ENCODE peak calls at places on chromosomes 16 and 17, in nine cellular contexts. I, S, O, U, F, V, R, K and C are unnamed samples.

GRCh38 chr17:9987779-9988585 is 82.9 kb upstream of the RCVRN start:
- DNase-seq in F (no peak), K (no peak), U (peak), I (no peak), S (peak), O (no peak), V (peak), R (no peak), C (no peak)

GRCh38 chr16:56667581-56668571 is at the start of gene MT1G:
- DNase-seq in O (no peak), F (peak), K (no peak), R (peak), I (peak), S (peak), U (peak), V (peak), C (peak)

GRCh38 chr16:23974223-23974622 is 138.4 kb downstream of the PRKCB start:
- DNase-seq in U (no peak), I (no peak), V (peak), O (no peak), F (no peak), R (no peak), K (no peak), S (no peak), C (no peak)

GRCh38 chr17:57723427-57724037 is 21.6 kb downstream of the CCDC182 start:
- DNase-seq in O (no peak), F (no peak), R (no peak), U (no peak), I (no peak), V (no peak), S (no peak), K (no peak), C (peak)

GRCh38 chr17:45973943-45974859 is 24.8 kb upstream of the STH start:
- DNase-seq in K (no peak), F (no peak), V (no peak), S (no peak), R (no peak), I (no peak), O (no peak), U (no peak), C (no peak)

GRCh38 chr16:11603331-11603750 is 16.6 kb upstream of the LITAF start:
- DNase-seq in S (no peak), I (no peak), F (no peak), O (no peak), K (no peak), V (no peak), U (no peak), R (no peak), C (no peak)

GRCh38 chr17:77466140-77466539 is 325.4 kb downstream of the SEC14L1 start:
- DNase-seq in S (no peak), K (no peak), V (peak), R (no peak), F (peak), I (no peak), O (no peak), U (no peak), C (peak)

GRCh38 chr17:65027305-65027704 is 29.2 kb downstream of the GNA13 start:
- DNase-seq in F (no peak), I (no peak), S (peak), O (no peak), U (no peak), V (no peak), K (peak), R (no peak), C (no peak)

GRCh38 chr16:56743840-56744239 is 13.9 kb downstream of the NUP93 start:
- DNase-seq in S (no peak), F (no peak), O (no peak), K (no peak), I (no peak), U (no peak), R (no peak), V (no peak), C (no peak)

GRCh38 chr16:72743011-72743761 is 304.7 kb downstream of the ZFHX3 start:
- DNase-seq in K (no peak), U (no peak), F (no peak), O (no peak), R (no peak), V (no peak), I (no peak), S (no peak), C (no peak)

GRCh38 chr16:14249291-14250032 is 178.3 kb downstream of the MRTFB start:
- DNase-seq in R (no peak), F (no peak), K (peak), U (peak), S (peak), V (peak), I (peak), O (peak), C (no peak)

GRCh38 chr16:15621456-15621855 is 21.5 kb downstream of the MARF1 start:
- DNase-seq in R (no peak), U (no peak), F (no peak), S (no peak), V (no peak), O (no peak), K (no peak), I (no peak), C (no peak)

GRCh38 chr16:86232496-86232895 is 277.8 kb upstream of the FOXF1 start:
- DNase-seq in R (peak), S (no peak), V (no peak), O (no peak), F (peak), U (no peak), K (no peak), I (no peak), C (peak)

GRCh38 chr16:61836804-61837398 is 199.3 kb downstream of the CDH8 start:
- DNase-seq in U (no peak), O (no peak), V (no peak), R (no peak), K (no peak), I (no peak), F (no peak), S (no peak), C (no peak)

GRCh38 chr16:25257504-25257955 is at the start of gene ZKSCAN2:
- DNase-seq in F (peak), R (peak), U (peak), S (peak), K (peak), V (peak), I (peak), O (peak), C (peak)

GRCh38 chr17:31269178-31269577 is 27.9 kb downstream of the OMG start:
- DNase-seq in F (no peak), R (no peak), I (no peak), O (no peak), U (no peak), K (no peak), S (peak), V (no peak), C (no peak)

GRCh38 chr16:4358831-4359561 is 7.9 kb upstream of the PAM16 start:
- DNase-seq in F (peak), V (peak), R (no peak), U (peak), K (no peak), O (no peak), S (peak), I (peak), C (peak)

GRCh38 chr17:79834575-79835469 is 4.4 kb downstream of the CBX4 start:
- DNase-seq in U (no peak), R (no peak), K (no peak), F (no peak), V (peak), O (no peak), I (no peak), S (no peak), C (no peak)

GRCh38 chr17:80512233-80512632 is 32.4 kb upstream of the RPTOR start:
- DNase-seq in O (no peak), I (no peak), R (no peak), V (no peak), K (no peak), S (no peak), F (no peak), U (no peak), C (peak)

GRCh38 chr17:44981221-44981968 is 13.3 kb upstream of the C1QL1 start:
- DNase-seq in S (peak), I (no peak), R (no peak), V (no peak), U (no peak), K (no peak), O (no peak), F (no peak), C (no peak)

GRCh38 chr16:57621521-57622268 is 6.7 kb upstream of the ADGRG1 start:
- DNase-seq in R (no peak), I (no peak), F (peak), K (no peak), S (no peak), V (no peak), O (no peak), U (no peak), C (no peak)

GRCh38 chr16:67245189-67245585 is 2.1 kb downstream of the FHOD1 start:
- DNase-seq in O (no peak), I (no peak), U (no peak), V (no peak), K (no peak), S (no peak), F (peak), R (no peak), C (no peak)

GRCh38 chr17:30551666-30552339 is 74.6 kb downstream of the GOSR1 start:
- DNase-seq in S (no peak), R (no peak), K (no peak), V (peak), F (no peak), O (no peak), U (no peak), I (peak), C (no peak)

GRCh38 chr17:58632324-58633314 is 59.2 kb downstream of the TEX14 start:
- DNase-seq in S (peak), K (no peak), I (no peak), F (no peak), R (no peak), V (no peak), U (no peak), O (no peak), C (no peak)

GRCh38 chr16:49471038-49471727 is 97.6 kb downstream of the C16orf78 start:
- DNase-seq in V (peak), F (peak), U (peak), I (peak), S (no peak), K (no peak), R (peak), O (peak), C (no peak)

GRCh38 chr17:31008374-31009035 is 37.7 kb downstream of the RNF135 start:
- DNase-seq in U (peak), S (no peak), R (peak), K (no peak), V (peak), F (peak), O (no peak), I (peak), C (peak)

GRCh38 chr16:70159355-70160348 is 13.9 kb upstream of the CLEC18C start:
- DNase-seq in U (no peak), O (peak), S (no peak), R (no peak), I (no peak), K (no peak), V (no peak), F (no peak), C (no peak)

GRCh38 chr16:9050102-9050830 is 41.2 kb upstream of the HAPSTR1 start:
- DNase-seq in U (no peak), R (no peak), O (no peak), F (no peak), V (peak), S (peak), I (no peak), K (no peak), C (no peak)

GRCh38 chr16:30009085-30009862 is 1.6 kb downstream of the DOC2A start:
- DNase-seq in F (no peak), I (no peak), R (no peak), S (no peak), V (no peak), K (no peak), O (no peak), U (no peak), C (peak)

GRCh38 chr17:42514867-42515266 is 21.2 kb upstream of the NAGLU start:
- DNase-seq in U (no peak), O (no peak), V (no peak), R (no peak), I (no peak), K (no peak), S (no peak), F (no peak), C (no peak)

GRCh38 chr17:42518046-42518754 is 17.8 kb upstream of the NAGLU start:
- DNase-seq in R (peak), O (peak), U (peak), I (peak), S (no peak), V (no peak), F (peak), K (no peak), C (peak)

GRCh38 chr17:42519546-42520444 is 16.2 kb upstream of the NAGLU start:
- DNase-seq in V (peak), O (peak), U (peak), R (peak), S (peak), K (no peak), F (peak), I (peak), C (peak)

GRCh38 chr17:42518755-42519545 is 17.1 kb upstream of the NAGLU start:
- DNase-seq in K (no peak), R (no peak), S (peak), O (no peak), I (peak), V (no peak), F (peak), U (peak), C (peak)

DNA sequence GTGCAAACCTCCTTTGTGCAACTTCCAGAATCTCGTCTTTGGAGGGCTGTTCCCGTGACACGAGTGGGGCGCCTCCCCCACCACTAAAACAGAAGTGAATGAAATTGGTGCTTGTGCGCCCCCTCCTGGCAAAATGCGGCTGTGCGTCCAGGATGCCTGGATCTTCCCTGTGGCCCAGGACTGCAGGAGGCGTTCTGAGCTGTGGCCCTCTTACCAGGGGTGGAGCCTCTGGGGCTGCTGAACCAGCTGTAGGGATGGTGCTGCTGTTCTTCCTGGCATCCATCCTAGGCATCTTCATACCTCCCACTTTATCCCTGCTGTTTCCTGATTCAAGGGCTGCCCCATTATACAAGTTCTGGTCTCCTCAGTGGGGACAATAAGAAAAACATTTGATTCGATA is 18.5 kb upstream of the NAGLU start:
- DNase-seq in F (peak), V (peak), O (peak), U (peak), K (no peak), R (peak), S (peak), I (peak), C (peak)
- TF ChIP-seq POLR2AphosphoS5 in F (peak), V (no peak), O (peak), U (no peak), K (no peak), R (no peak), S (no peak), I (peak), C (peak)

GRCh38 chr17:40596261-40596919 is 31.1 kb upstream of the CCR7 start:
- DNase-seq in I (no peak), F (no peak), S (peak), K (peak), R (no peak), V (no peak), U (no peak), O (peak), C (no peak)
- TF ChIP-seq EP300 in I (no peak), F (no peak), S (no peak), K (peak), R (no peak), V (no peak), U (no peak), O (no peak), C (no peak)

GRCh38 chr17:19867654-19868395 is at the start of gene ULK2:
- DNase-seq in U (peak), K (no peak), V (peak), R (no peak), F (peak), O (no peak), S (no peak), I (peak), C (peak)

GRCh38 chr17:19867094-19867653 is 562 bp downstream of the ULK2 start:
- DNase-seq in S (peak), R (peak), O (no peak), U (peak), I (peak), F (peak), V (peak), K (no peak), C (peak)
- TF ChIP-seq POLR2A in S (no peak), R (no peak), O (no peak), U (peak), I (no peak), F (no peak), V (no peak), K (no peak), C (peak)

GRCh38 chr16:89564476-89565255 is 4.2 kb downstream of the RPL13 start:
- DNase-seq in S (peak), O (no peak), K (no peak), V (peak), U (peak), R (no peak), F (no peak), I (no peak), C (no peak)

GRCh38 chr16:89567656-89568594 is 7.4 kb downstream of the RPL13 start:
- DNase-seq in O (no peak), S (no peak), I (no peak), R (no peak), K (no peak), U (no peak), F (no peak), V (no peak), C (no peak)

GRCh38 chr16:89563639-89564392 is 3.3 kb downstream of the RPL13 start:
- DNase-seq in S (no peak), U (no peak), F (no peak), O (no peak), V (no peak), K (no peak), R (no peak), I (no peak), C (no peak)

GRCh38 chr16:89565256-89565505 is 4.7 kb downstream of the RPL13 start:
- DNase-seq in K (no peak), V (no peak), O (no peak), I (no peak), F (no peak), U (peak), S (no peak), R (no peak), C (no peak)

DNA sequence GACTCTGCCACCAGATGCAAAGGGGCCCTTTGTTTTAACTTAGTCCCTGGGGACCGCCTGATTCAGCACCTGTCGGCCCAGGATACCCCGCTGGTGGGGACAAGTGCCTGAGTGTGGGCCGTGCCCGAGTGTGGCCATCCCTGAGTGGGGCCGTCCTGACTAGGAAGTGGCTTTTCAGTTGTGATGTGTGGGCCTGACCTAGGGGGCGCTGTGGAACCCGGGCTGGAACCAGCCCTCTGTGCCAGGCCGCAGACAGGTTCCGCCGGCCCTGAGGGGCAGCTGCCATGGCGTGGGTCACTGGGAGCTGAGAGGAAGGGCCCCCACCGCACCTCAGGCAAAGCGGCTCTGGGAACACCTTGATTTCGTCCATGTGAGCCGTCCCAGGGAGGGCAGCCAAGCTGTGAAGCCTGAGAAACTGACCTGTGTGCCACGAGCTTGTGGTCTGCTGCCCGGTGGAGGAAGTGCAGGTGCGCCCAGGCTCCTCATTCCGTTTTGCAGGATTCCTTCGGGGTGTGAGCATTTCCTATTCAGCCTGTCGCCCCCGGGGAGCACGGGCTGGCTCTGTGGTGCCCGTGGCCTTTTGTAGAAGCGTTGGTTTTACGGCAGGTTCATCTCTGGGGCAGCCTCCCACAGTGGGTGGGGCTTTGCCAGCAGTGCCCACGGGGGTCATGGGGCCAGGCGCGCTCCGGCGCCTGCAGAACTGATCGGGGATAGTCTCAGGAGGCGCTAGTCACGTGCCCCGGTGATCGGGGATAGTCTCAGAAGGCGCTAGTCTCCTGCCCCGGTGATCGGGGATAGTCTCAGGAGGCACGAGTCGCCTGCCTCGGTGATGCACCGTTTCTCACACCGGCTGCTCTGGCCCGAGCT is 5.3 kb downstream of the RPL13 start:
- DNase-seq in K (no peak), F (no peak), R (no peak), O (no peak), U (peak), I (peak), S (peak), V (peak), C (no peak)
- TF ChIP-seq POLR2AphosphoS5 in K (no peak), F (peak), R (no peak), O (peak), U (peak), I (peak), S (peak), V (peak), C (no peak)

GRCh38 chr17:1865252-1866037 is 35.6 kb downstream of the RPA1 start:
- DNase-seq in O (no peak), K (no peak), F (no peak), V (peak), I (peak), S (peak), U (peak), R (no peak), C (peak)
- TF ChIP-seq EP300 in O (no peak), K (no peak), F (no peak), V (no peak), I (no peak), S (no peak), U (no peak), R (no peak), C (no peak)

GRCh38 chr17:63774141-63774981 is at the start of gene DDX42:
- DNase-seq in F (peak), O (peak), U (peak), V (no peak), K (no peak), S (peak), R (peak), I (peak), C (peak)
- TF ChIP-seq POLR2A in F (no peak), O (peak), U (peak), V (no peak), K (peak), S (no peak), R (no peak), I (no peak), C (no peak)

DNA sequence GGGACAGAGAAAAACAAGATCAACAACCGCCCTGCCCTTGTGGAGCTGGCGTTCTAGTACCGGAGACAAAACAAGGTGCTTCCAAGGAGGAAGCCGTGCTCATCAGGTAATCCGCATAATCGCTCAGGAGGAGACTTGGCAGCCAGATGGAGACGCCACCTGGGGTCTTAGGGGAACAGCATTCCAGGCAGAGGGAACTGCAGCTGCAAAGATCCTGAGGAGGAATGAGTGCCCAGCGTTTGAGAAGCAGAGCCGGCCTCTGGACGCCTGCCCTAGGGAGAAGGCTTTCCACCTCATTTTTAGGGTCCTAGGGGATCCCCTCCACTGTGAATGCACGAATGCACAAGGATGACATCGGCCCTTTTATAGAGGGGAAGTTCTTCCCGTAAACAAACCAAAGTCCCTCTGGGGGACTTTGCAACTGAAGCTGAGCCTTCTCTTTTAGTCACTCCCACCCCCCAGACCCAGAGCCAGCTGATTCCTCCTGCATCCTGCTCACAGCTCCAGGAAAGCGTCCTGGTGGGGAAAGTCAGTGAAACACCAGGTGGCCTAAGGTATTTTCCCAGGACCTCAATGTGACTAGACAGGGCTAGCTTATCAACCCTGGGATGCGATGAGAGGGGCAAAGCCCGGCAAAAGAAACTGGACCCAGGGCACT is 13.2 kb upstream of the MPRIP start:
- DNase-seq in O (no peak), K (no peak), R (no peak), F (peak), U (no peak), I (no peak), V (peak), S (peak), C (no peak)
- TF ChIP-seq POLR2AphosphoS5 in O (no peak), K (no peak), R (no peak), F (no peak), U (no peak), I (no peak), V (no peak), S (peak), C (no peak)